ENCODE peak calls at places on chromosomes 1 and 21, in five cellular contexts. One of them, this sample, is unnamed.

GRCh38 chr21:44759628-44760285 is 41.9 kb downstream of the UBE2G2 start:
- DNase-seq in skeletal muscle cell: no peak
- DNase-seq in omental fat pad: no peak
- DNase-seq in activated B cell treated with CpG ODN at 0.5 μM for 24 hours: no peak
- DNase-seq in stimulated activated CD8-positive, alpha-beta memory T cell treated with anti-CD3 and anti-CD28 coated beads, Interleukin-4, amount 100 ng/mL, for 4 hours: no peak
- DNase-seq in this sample: no peak

GRCh38 chr1:154906621-154907081 is 29.9 kb downstream of the PMVK start:
- DNase-seq in stimulated activated CD8-positive, alpha-beta memory T cell treated with anti-CD3 and anti-CD28 coated beads, Interleukin-4, amount 100 ng/mL, for 4 hours: no peak
- DNase-seq in activated B cell treated with CpG ODN at 0.5 μM for 24 hours: no peak
- DNase-seq in omental fat pad: no peak
- DNase-seq in skeletal muscle cell: no peak
- DNase-seq in this sample: no peak

GRCh38 chr1:56146449-56146848 is 432.9 kb downstream of the PLPP3 start:
- DNase-seq in stimulated activated CD8-positive, alpha-beta memory T cell treated with anti-CD3 and anti-CD28 coated beads, Interleukin-4, amount 100 ng/mL, for 4 hours: no peak
- DNase-seq in activated B cell treated with CpG ODN at 0.5 μM for 24 hours: no peak
- DNase-seq in omental fat pad: no peak
- DNase-seq in skeletal muscle cell: peak
- DNase-seq in this sample: no peak

GRCh38 chr1:208206092-208206698 is 38.0 kb downstream of the PLXNA2 start:
- DNase-seq in stimulated activated CD8-positive, alpha-beta memory T cell treated with anti-CD3 and anti-CD28 coated beads, Interleukin-4, amount 100 ng/mL, for 4 hours: no peak
- DNase-seq in skeletal muscle cell: no peak
- DNase-seq in activated B cell treated with CpG ODN at 0.5 μM for 24 hours: no peak
- DNase-seq in omental fat pad: no peak
- DNase-seq in this sample: no peak

GRCh38 chr21:41913230-41913629 is 34.1 kb upstream of the PRDM15 start:
- DNase-seq in activated B cell treated with CpG ODN at 0.5 μM for 24 hours: no peak
- DNase-seq in skeletal muscle cell: no peak
- DNase-seq in stimulated activated CD8-positive, alpha-beta memory T cell treated with anti-CD3 and anti-CD28 coated beads, Interleukin-4, amount 100 ng/mL, for 4 hours: no peak
- DNase-seq in omental fat pad: no peak
- DNase-seq in this sample: no peak

GRCh38 chr1:89310976-89311375 is 38.3 kb upstream of the GBP5 start:
- DNase-seq in omental fat pad: no peak
- DNase-seq in stimulated activated CD8-positive, alpha-beta memory T cell treated with anti-CD3 and anti-CD28 coated beads, Interleukin-4, amount 100 ng/mL, for 4 hours: no peak
- DNase-seq in activated B cell treated with CpG ODN at 0.5 μM for 24 hours: no peak
- DNase-seq in skeletal muscle cell: no peak
- DNase-seq in this sample: no peak

GRCh38 chr1:201361652-201362504 is 15.6 kb downstream of the TNNT2 start:
- DNase-seq in skeletal muscle cell: no peak
- DNase-seq in omental fat pad: no peak
- DNase-seq in activated B cell treated with CpG ODN at 0.5 μM for 24 hours: no peak
- DNase-seq in stimulated activated CD8-positive, alpha-beta memory T cell treated with anti-CD3 and anti-CD28 coated beads, Interleukin-4, amount 100 ng/mL, for 4 hours: no peak
- DNase-seq in this sample: no peak

GRCh38 chr1:166032901-166033371 is 133.9 kb downstream of the FAM78B start:
- DNase-seq in omental fat pad: no peak
- DNase-seq in skeletal muscle cell: no peak
- DNase-seq in activated B cell treated with CpG ODN at 0.5 μM for 24 hours: no peak
- DNase-seq in stimulated activated CD8-positive, alpha-beta memory T cell treated with anti-CD3 and anti-CD28 coated beads, Interleukin-4, amount 100 ng/mL, for 4 hours: no peak
- DNase-seq in this sample: no peak

GRCh38 chr1:164673584-164674214 is 114.7 kb downstream of the PBX1 start:
- DNase-seq in skeletal muscle cell: no peak
- DNase-seq in activated B cell treated with CpG ODN at 0.5 μM for 24 hours: no peak
- DNase-seq in omental fat pad: no peak
- DNase-seq in stimulated activated CD8-positive, alpha-beta memory T cell treated with anti-CD3 and anti-CD28 coated beads, Interleukin-4, amount 100 ng/mL, for 4 hours: no peak
- DNase-seq in this sample: no peak

GRCh38 chr1:214259353-214259982 is 21.5 kb upstream of the SMYD2 start:
- DNase-seq in omental fat pad: no peak
- DNase-seq in stimulated activated CD8-positive, alpha-beta memory T cell treated with anti-CD3 and anti-CD28 coated beads, Interleukin-4, amount 100 ng/mL, for 4 hours: no peak
- DNase-seq in activated B cell treated with CpG ODN at 0.5 μM for 24 hours: no peak
- DNase-seq in skeletal muscle cell: no peak
- DNase-seq in this sample: no peak

This sample was measured in cortex of kidney.